ENCODE peak calls at places on chromosomes 6 and 20, in nine cellular contexts. C is stomach; K is osteoblast; X is naive thymus-derived CD4-positive, alpha-beta T cell; W is testis; M is pancreas; J is SK-N-SH; E is heart right ventricle; R is H1. Y is an unnamed sample.

GRCh38 chr6:14638932-14639875 is 521.6 kb downstream of the CD83 start:
- DNase-seq in M (no peak), X (no peak), W (peak; percentile 24), J (peak; percentile 22), C (no peak), K (peak; percentile 92), E (peak; percentile 79), R (no peak), Y (peak; percentile 72)

GRCh38 chr6:42704937-42705374 is 17.4 kb downstream of the PRPH2 start:
- DNase-seq in J (no peak), C (peak; percentile 31), R (no peak), X (no peak), W (no peak), M (no peak), K (no peak), E (no peak), Y (no peak)

GRCh38 chr6:113493991-113494390 is 363.2 kb upstream of the MARCKS start:
- DNase-seq in R (no peak), W (no peak), X (no peak), M (no peak), E (no peak), K (no peak), J (no peak), C (no peak), Y (no peak)

GRCh38 chr6:166556871-166557322 is 29.6 kb downstream of the RAMACL start:
- DNase-seq in J (no peak), X (no peak), W (peak; percentile 50), E (peak; percentile 90), M (peak; percentile 92), K (peak; percentile 96), R (no peak), C (peak; percentile 95), Y (no peak)

GRCh38 chr20:48502016-48502415 is 325.8 kb downstream of the PREX1 start:
- DNase-seq in K (no peak), E (no peak), M (no peak), W (no peak), C (no peak), J (no peak), R (no peak), X (no peak), Y (no peak)

GRCh38 chr20:43723194-43723593 is 3.6 kb downstream of the GTSF1L start:
- DNase-seq in R (no peak), X (no peak), J (peak; percentile 57), M (no peak), E (no peak), K (no peak), W (no peak), C (no peak), Y (no peak)

GRCh38 chr6:127015858-127016257 is 102.6 kb upstream of the RSPO3 start:
- DNase-seq in X (no peak), J (no peak), W (no peak), E (no peak), K (no peak), M (no peak), R (no peak), C (no peak), Y (peak; percentile 50)

GRCh38 chr6:68237205-68237604 is 397.9 kb upstream of the ADGRB3 start:
- DNase-seq in K (no peak), J (no peak), E (no peak), X (no peak), W (no peak), R (no peak), C (no peak), M (no peak), Y (no peak)

GRCh38 chr6:5084787-5085637 is at the start of gene PPP1R3G:
- DNase-seq in X (no peak), K (peak; percentile 96), J (peak; percentile 60), M (no peak), C (no peak), R (no peak), E (peak; percentile 65), W (peak; percentile 52), Y (peak; percentile 79)

GRCh38 chr6:12288211-12288618 is 1.9 kb upstream of the EDN1 start:
- DNase-seq in C (peak; percentile 44), E (no peak), R (no peak), K (no peak), M (peak; percentile 69), W (peak; percentile 78), X (no peak), J (peak; percentile 21), Y (peak; percentile 45)

GRCh38 chr20:61614311-61615100 is 362.4 kb downstream of the CDH4 start:
- DNase-seq in E (no peak), C (no peak), M (no peak), J (no peak), R (no peak), X (no peak), K (no peak), W (no peak), Y (no peak)

GRCh38 chr6:9612489-9612888 is 802.4 kb downstream of the TFAP2A start:
- DNase-seq in E (no peak), X (no peak), R (no peak), M (no peak), J (no peak), C (no peak), W (no peak), K (peak; percentile 46), Y (no peak)

GRCh38 chr6:83853178-83853967 is at the start of gene RIPPLY2:
- DNase-seq in C (no peak), W (peak; percentile 57), J (peak; percentile 89), M (peak; percentile 62), K (peak; percentile 61), R (peak; percentile 15), X (no peak), E (no peak), Y (peak; percentile 82)

GRCh38 chr20:10573273-10573950 is 100.4 kb downstream of the JAG1 start:
- DNase-seq in K (no peak), C (no peak), X (no peak), W (no peak), R (no peak), J (no peak), E (no peak), M (no peak), Y (no peak)

GRCh38 chr20:10576411-10576810 is 97.4 kb downstream of the JAG1 start:
- DNase-seq in X (no peak), C (no peak), E (no peak), W (no peak), R (no peak), M (no peak), J (no peak), K (no peak), Y (no peak)

GRCh38 chr20:10572853-10573252 is 100.9 kb downstream of the JAG1 start:
- DNase-seq in K (no peak), X (no peak), W (no peak), J (no peak), R (no peak), E (no peak), C (no peak), M (no peak), Y (no peak)

GRCh38 chr20:10571313-10571815 is 102.4 kb downstream of the JAG1 start:
- DNase-seq in E (no peak), J (no peak), M (no peak), X (no peak), C (no peak), W (no peak), K (no peak), R (no peak), Y (no peak)

DNA sequence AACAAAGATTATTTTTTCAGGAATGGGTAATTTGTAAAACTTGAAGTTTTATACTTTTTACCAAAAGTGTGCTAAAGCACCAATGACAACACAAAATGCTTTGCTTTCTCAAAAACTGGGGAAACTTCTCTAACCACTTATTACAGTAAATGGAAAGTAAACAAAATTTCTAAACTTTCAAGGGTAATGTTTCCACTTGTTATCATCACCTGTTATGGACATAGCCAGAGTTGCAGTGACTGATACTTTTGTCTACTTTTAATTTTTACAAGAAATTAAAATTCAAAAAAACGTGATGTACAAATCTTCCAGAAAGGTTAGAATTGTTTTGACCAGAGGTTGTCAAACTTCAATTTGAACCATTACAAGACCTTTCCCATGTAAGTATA is 99.9 kb downstream of the JAG1 start:
- DNase-seq in J (no peak), K (no peak), C (no peak), R (no peak), M (no peak), X (no peak), E (no peak), W (no peak), Y (no peak)
- H3K27ac ChIP-seq in J (no peak overlapping the region), K (no peak overlapping the region), C (no peak overlapping the region), R (no peak overlapping the region), M (no peak overlapping the region), X (no peak overlapping the region), E (no peak overlapping the region), W (no peak overlapping the region), Y (no peak overlapping the region)

DNA sequence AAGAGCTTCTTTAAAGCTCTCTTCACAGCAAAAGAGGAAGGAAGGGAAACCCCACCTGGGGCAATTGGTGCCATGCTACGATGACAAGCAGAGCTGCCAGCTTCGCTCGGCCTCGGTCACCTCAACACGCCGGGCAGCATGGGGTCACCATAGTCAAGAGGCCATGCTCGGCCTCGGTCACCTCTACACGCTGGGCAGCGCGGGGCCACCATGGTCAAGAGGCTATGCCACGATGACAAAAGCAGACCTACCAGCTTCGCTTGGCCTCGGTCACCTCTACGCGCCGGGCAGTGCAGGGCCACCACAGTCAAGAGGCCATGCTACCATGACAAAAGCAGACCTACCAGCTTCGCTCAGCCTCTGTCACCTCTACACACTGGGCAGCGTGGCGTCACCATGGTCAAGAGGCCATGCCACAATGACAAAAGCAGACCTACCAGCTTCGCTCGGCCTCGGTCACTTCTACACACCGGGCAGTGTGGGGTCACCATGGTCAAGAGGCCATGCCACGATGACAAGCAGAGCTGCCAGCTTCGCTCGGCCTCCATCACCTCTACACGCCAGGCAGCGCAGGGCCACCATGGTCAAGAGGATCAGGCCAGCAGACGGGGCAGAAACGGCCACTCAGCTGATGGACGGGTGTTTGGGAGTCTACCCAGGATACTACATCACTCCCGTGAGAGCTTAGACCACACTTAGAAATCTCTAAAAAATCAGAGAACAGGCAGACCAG is 12.1 kb downstream of the APMAP start:
- DNase-seq in K (no peak), W (no peak), E (no peak), X (no peak), M (no peak), C (no peak), J (no peak), R (no peak), Y (peak; percentile 5)
- H3K27ac ChIP-seq in K (no peak overlapping the region), W (no peak overlapping the region), E (no peak overlapping the region), X (no peak overlapping the region), M (no peak overlapping the region), C (no peak overlapping the region), J (no peak overlapping the region), R (no peak overlapping the region), Y (no peak overlapping the region)

DNA sequence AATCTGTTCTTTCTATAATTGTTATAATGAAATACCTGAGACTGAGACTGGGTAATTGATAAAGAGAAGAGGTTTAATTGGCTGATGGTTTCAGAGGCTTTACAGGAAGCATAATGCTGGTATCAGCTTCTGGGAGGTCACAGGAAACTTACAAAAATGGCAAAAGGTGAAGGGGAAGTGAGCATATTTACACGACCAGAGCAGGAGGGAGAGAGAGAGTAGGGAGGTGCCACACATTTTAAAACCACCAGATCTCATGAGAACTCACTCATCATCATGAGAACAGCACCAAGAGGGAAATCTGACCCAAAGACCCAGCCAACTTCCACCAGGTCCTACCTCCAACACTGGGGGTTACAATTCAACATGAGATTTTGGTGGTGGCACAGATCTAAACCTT is 2.6 kb upstream of the SIRPB1 start:
- DNase-seq in J (no peak), X (peak; percentile 32), C (no peak), E (no peak), M (no peak), K (no peak), W (no peak), R (no peak), Y (no peak)
- H3K27ac ChIP-seq in J (no peak overlapping the region), X (peak overlapping the region; percentile 31), C (no peak overlapping the region), E (no peak overlapping the region), M (no peak overlapping the region), K (no peak overlapping the region), W (no peak overlapping the region), R (no peak overlapping the region), Y (no peak overlapping the region)

GRCh38 chr6:133062702-133063319 is 178.3 kb upstream of the EYA4 start:
- DNase-seq in J (no peak), R (no peak), C (no peak), K (no peak), E (no peak), W (no peak), M (no peak), X (no peak), Y (no peak)
- H3K27ac ChIP-seq in J (no peak overlapping the region), R (no peak overlapping the region), C (no peak overlapping the region), K (no peak overlapping the region), E (peak overlapping the region; percentile 34), W (no peak overlapping the region), M (no peak overlapping the region), X (no peak overlapping the region), Y (no peak overlapping the region)

Y was measured in endodermal cell.